ENCODE peak calls at places on chromosome 9, in six cellular contexts. I is mesendoderm, L is IMR-90, S is mesenchymal stem cell, X is neuronal stem cell, N is H9. C is an unnamed sample.

GRCh38 chr9:124001445-124001799 is 10.1 kb upstream of the LHX2 start:
- DNase-seq in I (no peak), N (no peak), S (no peak), X (no peak), L (no peak), C (no peak)

GRCh38 chr9:6965566-6965965 is 207.8 kb downstream of the KDM4C start:
- DNase-seq in L (no peak), X (no peak), I (no peak), N (no peak), S (no peak), C (no peak)

GRCh38 chr9:134690946-134691694 is 49.5 kb downstream of the COL5A1 start:
- DNase-seq in S (peak), I (no peak), N (no peak), L (no peak), X (no peak), C (no peak)

GRCh38 chr9:14433841-14434511 is 120.0 kb upstream of the NFIB start:
- DNase-seq in I (no peak), X (no peak), S (peak), L (peak), N (no peak), C (peak)

GRCh38 chr9:4321554-4321953 is 21.7 kb upstream of the GLIS3 start:
- DNase-seq in S (peak), N (no peak), I (no peak), X (no peak), L (peak), C (no peak)

GRCh38 chr9:33752130-33752637 is 43.2 kb upstream of the PRSS3 start:
- DNase-seq in L (no peak), I (no peak), S (no peak), X (no peak), N (no peak), C (no peak)

GRCh38 chr9:108963459-108964143 is 29.4 kb downstream of the ABITRAM start:
- DNase-seq in X (no peak), L (peak), S (no peak), I (no peak), N (no peak), C (peak)

GRCh38 chr9:29208670-29209069 is 1635.4 kb upstream of the C9orf72 start:
- DNase-seq in N (no peak), X (no peak), L (no peak), I (no peak), S (no peak), C (no peak)

GRCh38 chr9:98314381-98315066 is 59.1 kb upstream of the TBC1D2 start:
- DNase-seq in X (no peak), N (no peak), I (peak), L (peak), S (peak), C (peak)

DNA sequence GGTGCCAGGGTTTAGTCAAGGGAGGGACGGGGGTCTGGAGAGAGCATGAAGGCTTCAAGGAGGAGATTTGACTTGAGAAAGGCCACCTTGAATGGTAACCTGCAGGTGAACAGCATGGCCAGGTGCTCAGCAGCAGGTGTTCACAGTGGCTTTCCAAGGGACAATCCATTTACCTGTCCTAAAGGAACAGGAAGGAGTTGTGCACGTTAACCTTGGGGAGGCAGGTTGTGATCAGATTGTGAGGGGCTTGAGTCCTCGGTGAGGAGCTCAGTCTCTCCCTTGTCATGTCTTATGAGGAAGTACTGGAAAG is 120.1 kb upstream of the ERCC6L2 start:
- DNase-seq in L (no peak), N (no peak), X (no peak), S (no peak), I (no peak), C (no peak)
- H2BK5ac ChIP-seq in L (no peak), N (no peak), X (no peak), S (no peak), I (no peak), C (no peak)

DNA sequence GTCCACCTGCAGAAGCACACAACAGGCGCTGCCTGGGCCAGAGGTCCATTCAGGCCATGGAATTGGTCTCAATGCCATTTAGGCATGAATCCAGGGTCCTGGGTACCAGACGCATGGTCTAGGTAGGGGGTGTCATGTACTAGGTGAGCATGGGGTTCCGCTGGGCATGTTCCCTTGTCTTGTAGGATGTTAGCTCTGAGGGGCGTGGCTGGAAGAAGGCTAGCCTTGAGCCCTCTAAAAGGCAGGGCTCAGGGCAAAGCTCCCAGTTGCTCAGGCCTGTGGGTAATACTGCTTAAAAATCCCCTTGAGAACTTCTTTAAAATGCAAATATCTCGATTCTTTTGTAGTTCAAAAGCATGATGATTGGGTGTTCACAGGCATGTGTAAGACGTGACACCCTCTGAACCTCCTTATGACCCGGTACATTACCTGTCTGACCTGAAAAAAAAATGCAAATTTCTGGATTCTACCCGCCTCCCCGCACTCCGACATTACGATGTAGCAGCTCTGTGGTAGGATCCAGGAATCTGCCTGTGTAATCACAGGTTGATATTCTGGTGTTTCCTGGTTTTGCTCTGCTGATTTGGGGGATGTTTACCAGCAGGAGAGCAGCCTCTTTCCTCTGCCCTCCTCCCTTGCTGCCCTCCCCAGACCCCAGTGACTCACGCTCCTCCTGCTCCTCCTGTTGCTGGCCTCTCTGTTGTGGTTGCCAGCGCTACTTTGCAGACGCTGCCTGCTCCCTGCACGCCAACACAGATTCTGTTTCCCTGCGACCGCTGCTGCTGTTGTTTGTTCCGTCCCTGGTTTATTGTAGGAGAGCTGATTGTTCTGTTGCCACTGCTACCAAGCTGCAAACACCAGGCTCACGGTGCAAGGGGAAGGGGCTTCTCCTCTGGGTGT is 5.7 kb downstream of the TMC1 start:
- DNase-seq in X (peak), L (peak), N (peak), S (peak), I (peak), C (peak)
- H2BK5ac ChIP-seq in X (no peak), L (peak), N (no peak), S (peak), I (no peak), C (peak)

DNA sequence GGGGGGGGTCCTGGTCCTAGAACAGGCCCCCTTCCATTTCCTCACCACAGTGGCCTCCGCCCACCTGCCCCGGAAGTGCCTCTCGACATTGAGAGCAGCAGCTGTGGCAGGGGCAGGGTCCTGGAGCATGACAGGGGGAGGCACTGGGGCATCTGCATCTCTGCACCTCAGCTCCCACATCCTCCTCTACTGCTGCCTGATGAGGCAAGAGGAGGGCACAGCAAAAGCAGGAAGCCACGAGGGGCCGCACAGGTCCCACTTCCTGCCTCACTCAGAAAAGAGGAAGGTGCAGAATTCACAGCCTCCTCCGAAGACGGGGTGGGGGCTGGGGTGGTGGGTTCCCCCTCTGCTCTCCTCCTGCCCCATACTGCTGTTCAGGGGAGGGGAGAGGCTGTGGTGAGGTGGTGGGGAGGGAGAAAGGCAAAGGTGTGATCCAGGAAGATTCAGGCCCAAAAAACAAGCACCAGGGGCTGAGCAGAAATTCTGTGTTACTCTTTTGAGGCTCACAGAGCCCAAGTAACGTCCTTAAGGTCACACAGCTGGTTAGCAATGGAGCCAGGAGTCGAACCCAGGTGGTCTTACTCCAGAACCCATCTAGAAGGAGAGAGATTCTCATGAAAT is 14.7 kb downstream of the AKNA start:
- DNase-seq in L (no peak), N (no peak), I (no peak), S (no peak), X (no peak), C (no peak)
- H2BK5ac ChIP-seq in L (no peak), N (no peak), I (no peak), S (no peak), X (no peak), C (no peak)

GRCh38 chr9:130333041-130334040 is 67.8 kb downstream of the HMCN2 start:
- DNase-seq in N (no peak), I (no peak), X (no peak), S (peak), L (peak), C (peak)
- H2BK5ac ChIP-seq in N (no peak), I (no peak), X (no peak), S (no peak), L (no peak), C (no peak)

GRCh38 chr9:91420471-91421021 is 3.1 kb downstream of the NFIL3 start:
- DNase-seq in X (no peak), S (peak), L (peak), N (no peak), I (no peak), C (peak)

GRCh38 chr9:91421022-91421765 is 2.4 kb downstream of the NFIL3 start:
- DNase-seq in X (peak), S (peak), L (peak), I (peak), N (peak), C (no peak)

GRCh38 chr9:91421987-91422765 is 1.5 kb downstream of the NFIL3 start:
- DNase-seq in N (no peak), X (peak), S (peak), I (peak), L (peak), C (peak)

GRCh38 chr9:91417602-91418218 is 5.9 kb downstream of the NFIL3 start:
- DNase-seq in I (no peak), L (no peak), X (no peak), S (no peak), N (no peak), C (no peak)

GRCh38 chr9:91419222-91420191 is 4.1 kb downstream of the NFIL3 start:
- DNase-seq in N (no peak), S (peak), I (peak), X (no peak), L (peak), C (peak)
- H2BK5ac ChIP-seq in N (no peak), S (no peak), I (no peak), X (no peak), L (peak), C (no peak)

DNA sequence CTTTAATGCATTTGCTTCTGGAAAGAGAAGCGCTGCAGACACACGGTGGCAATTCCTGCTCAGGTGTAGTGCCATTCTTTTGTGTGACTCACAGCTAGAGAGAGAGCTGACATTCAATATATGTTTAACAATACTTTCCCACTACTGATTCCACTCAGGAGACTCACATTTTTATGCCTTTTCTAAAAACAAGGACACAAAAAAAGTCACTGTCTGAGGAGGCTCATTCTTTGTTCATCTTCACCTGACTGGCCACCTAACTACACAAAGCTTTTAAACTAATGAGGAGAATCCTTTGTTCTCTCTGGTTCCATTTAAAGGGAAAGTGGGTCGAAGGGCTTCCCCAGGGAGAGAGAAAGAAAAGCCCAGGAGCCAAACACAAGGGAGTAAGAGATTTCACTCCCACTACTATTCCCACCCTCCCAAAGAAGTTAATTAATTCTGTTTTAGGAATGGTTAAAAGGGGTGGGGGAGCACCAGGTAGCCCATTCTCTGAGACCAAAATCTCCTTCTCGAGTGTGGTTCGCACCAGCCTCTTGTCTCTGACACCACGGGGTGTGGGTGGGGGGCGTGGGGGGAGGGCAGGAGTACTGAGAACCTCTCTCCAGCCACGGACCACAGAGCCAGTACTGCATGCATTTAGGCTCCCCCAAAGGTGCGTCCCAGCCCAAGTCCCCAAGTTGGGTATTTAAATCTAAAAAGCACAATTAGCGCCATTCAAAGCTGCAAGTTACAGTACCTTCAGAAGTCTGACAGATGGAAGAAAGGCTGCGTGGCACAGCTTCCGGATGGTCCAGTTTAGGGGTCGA is 778 bp downstream of the TRPM3 start:
- DNase-seq in L (no peak), S (no peak), N (peak), I (peak), X (peak), C (no peak)
- H2BK5ac ChIP-seq in L (no peak), S (no peak), N (no peak), I (no peak), X (peak), C (no peak)

DNA sequence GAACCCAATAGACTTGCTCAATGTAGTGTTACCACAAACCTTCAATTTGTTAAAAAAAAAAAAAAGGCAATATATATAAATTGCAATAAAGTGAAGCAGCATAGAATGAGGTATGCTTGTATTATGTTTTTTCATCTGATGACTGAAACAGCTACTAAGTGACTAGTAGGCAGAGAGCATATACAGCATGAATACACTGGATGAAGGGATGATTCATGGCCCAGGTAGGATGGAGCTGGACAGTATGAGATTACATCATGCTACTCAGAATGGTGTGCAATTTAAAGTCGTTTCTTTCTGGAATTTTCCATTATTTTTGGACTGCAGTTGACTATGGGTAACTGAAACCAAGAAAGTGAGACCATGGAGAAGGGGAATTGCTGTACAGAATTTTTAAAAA is 161.2 kb downstream of the GNA14 start:
- DNase-seq in S (no peak), I (no peak), N (no peak), L (no peak), X (no peak), C (no peak)
- H2BK5ac ChIP-seq in S (no peak), I (no peak), N (no peak), L (no peak), X (no peak), C (no peak)